ENCODE peak calls at places on chromosomes 6 and 20, in eight cellular contexts. Z is dorsolateral prefrontal cortex, K is A673, F is IMR-90, N is HepG2, T is brain microvascular endothelial cell, D is RWPE1, G is adrenal gland. Y is an unnamed sample.

GRCh38 chr6:54981647-54982046 is 135.1 kb downstream of the FAM83B start:
- DNase-seq in D (no peak), F (peak), K (no peak), N (no peak), G (no peak), T (peak), Z (no peak), Y (no peak)

GRCh38 chr6:20877008-20877937 is 343.0 kb downstream of the CDKAL1 start:
- DNase-seq in K (peak), T (peak), G (peak), D (peak), F (peak), Z (no peak), N (peak), Y (no peak)

GRCh38 chr6:24974182-24975171 is 38.7 kb upstream of the RIPOR2 start:
- DNase-seq in G (no peak), F (no peak), K (no peak), N (no peak), D (no peak), Z (no peak), T (no peak), Y (no peak)

GRCh38 chr6:136889271-136890193 is 32.6 kb upstream of the SLC35D3 start:
- DNase-seq in N (peak), G (no peak), Z (no peak), F (no peak), D (no peak), T (no peak), K (peak), Y (no peak)

GRCh38 chr6:108710560-108710959 is 137.7 kb upstream of the ARMC2 start:
- DNase-seq in Z (no peak), D (no peak), N (no peak), G (no peak), K (no peak), T (no peak), F (no peak), Y (no peak)

GRCh38 chr20:11807070-11807741 is 110.5 kb upstream of the BTBD3 start:
- DNase-seq in G (peak), N (no peak), F (peak), D (peak), Z (no peak), T (peak), K (no peak), Y (no peak)

GRCh38 chr6:7777062-7777461 is 51.2 kb downstream of the BMP6 start:
- DNase-seq in Z (no peak), K (no peak), F (no peak), D (no peak), N (peak), G (peak), T (no peak), Y (no peak)

GRCh38 chr6:1094306-1094705 is 217.6 kb upstream of the FOXQ1 start:
- DNase-seq in N (no peak), G (no peak), K (no peak), F (peak), D (no peak), Z (no peak), T (no peak), Y (no peak)

GRCh38 chr20:48451401-48451800 is 376.4 kb downstream of the PREX1 start:
- DNase-seq in Z (no peak), K (no peak), N (no peak), F (no peak), G (no peak), D (no peak), T (no peak), Y (no peak)

GRCh38 chr6:13660893-13661292 is 45.8 kb downstream of the NOL7 start:
- DNase-seq in N (peak), K (no peak), G (no peak), F (no peak), D (no peak), Z (no peak), T (no peak), Y (no peak)

GRCh38 chr6:7152467-7152866 is 44.7 kb downstream of the RREB1 start:
- DNase-seq in G (no peak), K (no peak), T (no peak), D (no peak), Z (no peak), N (no peak), F (no peak), Y (no peak)

GRCh38 chr6:11093065-11093590 is 506 bp upstream of the SMIM13 start:
- DNase-seq in G (no peak), K (peak), T (no peak), Z (peak), N (no peak), D (peak), F (peak), Y (peak)

GRCh38 chr20:25276533-25277050 is 28.7 kb downstream of the PYGB start:
- DNase-seq in Z (peak), F (no peak), N (no peak), D (no peak), T (no peak), G (peak), K (no peak), Y (peak)

GRCh38 chr6:148502083-148502772 is 159.6 kb downstream of the SASH1 start:
- DNase-seq in F (peak), Z (no peak), D (no peak), K (no peak), N (no peak), T (no peak), G (no peak), Y (peak)

GRCh38 chr20:58556961-58557360 is 41.8 kb upstream of the APCDD1L start:
- DNase-seq in Z (no peak), G (no peak), K (no peak), F (no peak), T (no peak), N (no peak), D (no peak), Y (no peak)

GRCh38 chr20:31608256-31608980 is 3.3 kb downstream of the ID1 start:
- DNase-seq in F (peak), D (peak), N (peak), T (no peak), Z (no peak), K (no peak), G (peak), Y (peak)

GRCh38 chr6:13348320-13349113 is 20.2 kb upstream of the TBC1D7 start:
- DNase-seq in F (no peak), Z (no peak), G (no peak), D (no peak), N (no peak), K (no peak), T (no peak), Y (no peak)

GRCh38 chr6:13089296-13089994 is 238.9 kb downstream of the TBC1D7 start:
- DNase-seq in N (no peak), D (no peak), Z (no peak), F (no peak), T (no peak), G (no peak), K (no peak), Y (no peak)

GRCh38 chr6:37283786-37284185 is 25.8 kb upstream of the TMEM217 start:
- DNase-seq in Z (peak), K (no peak), T (no peak), D (no peak), N (no peak), F (no peak), G (peak), Y (peak)

GRCh38 chr20:48186447-48186846 is 401.2 kb upstream of the SULF2 start:
- DNase-seq in K (no peak), F (peak), N (no peak), D (peak), T (peak), Z (no peak), G (no peak), Y (no peak)

GRCh38 chr6:169859978-169860703 is 108.7 kb downstream of the ERMARD start:
- DNase-seq in G (no peak), D (no peak), N (no peak), F (no peak), K (no peak), Z (no peak), T (no peak), Y (peak)

GRCh38 chr6:145887969-145888368 is 73.4 kb upstream of the FBXO30 start:
- DNase-seq in D (no peak), T (peak), Z (no peak), N (no peak), K (peak), G (no peak), F (peak), Y (no peak)

GRCh38 chr6:30688569-30688968 is 2.1 kb upstream of the PPP1R18 start:
- DNase-seq in F (no peak), T (no peak), D (no peak), Z (no peak), K (no peak), N (no peak), G (no peak), Y (no peak)

GRCh38 chr6:5507056-5507722 is 245.9 kb downstream of the FARS2 start:
- DNase-seq in K (no peak), D (no peak), G (no peak), N (no peak), Z (no peak), T (no peak), F (no peak), Y (no peak)

GRCh38 chr6:133340557-133340956 is 99.4 kb downstream of the EYA4 start:
- DNase-seq in F (peak), D (no peak), Z (no peak), K (no peak), N (no peak), T (peak), G (no peak), Y (no peak)

GRCh38 chr20:44187054-44187762 is at the start of gene JPH2:
- DNase-seq in F (peak), N (no peak), Z (no peak), K (no peak), D (peak), G (peak), T (peak), Y (no peak)

GRCh38 chr20:49310695-49311094 is 32.8 kb upstream of the ZNFX1 start:
- DNase-seq in N (peak), D (peak), F (peak), K (no peak), G (no peak), T (peak), Z (no peak), Y (no peak)

GRCh38 chr6:85641522-85641915 is 1.2 kb downstream of the SYNCRIP start:
- DNase-seq in D (no peak), K (peak), N (no peak), Z (no peak), G (peak), T (no peak), F (peak), Y (no peak)

GRCh38 chr20:52592567-52592966 is 379.6 kb upstream of the TSHZ2 start:
- DNase-seq in D (no peak), Z (no peak), F (no peak), G (no peak), N (no peak), T (no peak), K (no peak), Y (no peak)

GRCh38 chr6:1686117-1687098 is 76.7 kb downstream of the FOXC1 start:
- DNase-seq in Z (no peak), F (peak), K (peak), G (peak), T (peak), D (peak), N (no peak), Y (no peak)

GRCh38 chr20:63777614-63778013 is 38.0 kb downstream of the SLC2A4RG start:
- DNase-seq in T (no peak), Z (no peak), N (no peak), G (no peak), F (no peak), D (no peak), K (no peak), Y (no peak)

GRCh38 chr20:63782051-63782471 is 42.5 kb downstream of the SLC2A4RG start:
- DNase-seq in N (peak), D (no peak), K (peak), T (no peak), Z (no peak), F (no peak), G (no peak), Y (no peak)

GRCh38 chr20:63778034-63778752 is 38.6 kb downstream of the SLC2A4RG start:
- DNase-seq in F (no peak), K (no peak), N (no peak), G (no peak), T (no peak), D (peak), Z (no peak), Y (no peak)

GRCh38 chr20:63781181-63781580 is 41.6 kb downstream of the SLC2A4RG start:
- DNase-seq in K (no peak), Z (no peak), G (no peak), F (no peak), N (no peak), T (no peak), D (no peak), Y (no peak)

DNA sequence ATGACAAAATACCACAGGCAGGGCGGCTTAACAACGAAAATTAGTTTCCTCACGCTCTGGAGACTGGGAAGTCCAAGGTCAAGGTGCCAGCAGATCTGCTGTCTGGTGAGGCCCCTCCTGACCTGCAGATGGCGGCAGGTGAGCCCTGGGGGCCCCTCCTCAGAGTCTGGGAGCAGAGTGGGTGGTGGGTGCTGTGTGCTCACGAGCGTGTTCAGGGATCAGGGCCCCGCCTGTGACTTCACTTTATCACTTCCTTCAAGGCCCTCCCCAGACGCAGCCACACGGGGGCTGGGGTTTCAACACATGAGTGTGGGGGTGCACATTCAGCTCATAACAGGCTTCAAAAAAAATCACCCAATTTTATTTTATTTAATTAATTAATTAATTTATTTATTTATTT is 39.3 kb downstream of the SLC2A4RG start:
- DNase-seq in G (no peak), F (no peak), T (no peak), Z (no peak), N (no peak), D (no peak), K (no peak), Y (no peak)
- TF ChIP-seq CTCF in G (no peak), F (no peak), T (peak), Z (no peak), N (peak), D (no peak), K (no peak), Y (no peak)

DNA sequence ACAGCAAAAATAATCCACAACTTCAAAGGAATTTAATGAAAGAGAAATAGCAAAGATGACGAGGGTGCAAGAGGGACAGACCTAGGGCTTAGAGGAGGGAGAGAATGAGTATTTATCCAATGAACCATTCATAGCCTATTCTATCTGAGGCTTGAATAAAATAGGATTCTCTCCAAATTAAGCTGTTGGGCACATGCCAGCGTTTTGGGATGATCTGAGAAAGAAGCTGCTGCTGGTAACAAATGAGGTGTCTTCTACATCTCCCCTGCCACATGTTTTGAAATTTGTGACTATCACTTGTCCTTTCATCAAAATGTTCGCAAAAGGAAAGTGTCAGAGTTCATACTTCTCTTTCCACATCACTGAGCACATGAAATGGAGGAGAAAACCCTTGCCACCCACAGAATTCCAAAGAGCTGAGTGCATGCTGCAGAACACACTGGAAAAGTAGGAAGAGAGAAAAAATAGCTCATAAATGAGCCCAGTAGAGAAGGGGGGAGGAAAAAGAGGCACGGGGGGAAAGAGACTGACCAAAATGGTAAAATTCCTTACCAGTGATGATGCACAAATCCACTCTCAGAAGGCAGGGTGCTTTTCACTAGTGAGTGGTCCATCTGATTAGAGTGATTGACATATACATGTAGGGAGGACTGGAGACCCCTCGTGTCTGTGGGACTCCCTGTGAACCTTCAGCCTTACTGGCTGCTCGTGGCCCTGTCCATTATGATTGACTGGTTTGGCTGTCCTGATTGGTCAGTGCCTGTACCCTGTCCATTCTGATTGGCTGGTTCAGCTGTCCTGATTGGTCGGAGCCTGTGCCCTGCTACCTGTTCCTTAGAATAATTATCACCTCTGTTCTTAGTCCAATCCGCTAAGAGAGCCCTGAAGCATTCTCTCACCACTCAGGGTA is 180.5 kb downstream of the OGFRL1 start:
- DNase-seq in Z (no peak), D (peak), F (peak), T (peak), K (peak), G (no peak), N (no peak), Y (peak)
- H3K27ac ChIP-seq in Z (no peak), D (peak), F (peak), T (peak), K (no peak), G (no peak), N (no peak), Y (no peak)

DNA sequence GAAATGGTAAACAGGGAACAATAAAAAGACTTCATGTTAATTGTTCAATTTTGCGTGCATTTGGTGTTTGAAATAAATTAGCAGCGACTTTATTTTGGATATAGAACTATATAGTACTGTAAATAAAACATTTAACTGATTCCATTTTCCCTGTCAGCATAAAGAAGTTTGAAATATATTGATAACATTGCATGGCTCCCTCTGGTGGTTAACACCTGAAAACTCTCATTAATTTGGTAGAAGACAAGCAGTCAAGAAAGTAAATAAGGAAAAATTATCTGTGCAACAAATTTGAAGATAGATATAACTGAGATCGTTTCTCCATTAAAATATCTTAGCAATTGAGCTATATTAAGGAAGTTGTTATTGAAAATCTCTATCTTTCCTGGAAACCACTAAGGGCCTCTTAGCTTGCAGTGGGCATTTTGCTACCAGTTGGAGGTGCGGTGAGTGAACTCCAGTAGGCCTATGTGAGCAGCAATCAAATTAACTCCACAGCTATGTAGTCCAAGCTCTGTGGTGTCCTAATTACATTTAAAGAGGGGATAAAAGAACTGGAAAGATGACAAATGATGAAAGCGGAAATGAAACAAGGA is 435.7 kb upstream of the FKBP1C start:
- DNase-seq in G (no peak), Z (no peak), K (peak), F (no peak), D (no peak), T (no peak), N (peak), Y (no peak)
- TF ChIP-seq CTCF in G (peak), Z (peak), K (peak), F (peak), D (peak), T (no peak), N (peak), Y (no peak)

GRCh38 chr6:165715428-165715827 is 52.4 kb upstream of the PDE10A start:
- DNase-seq in D (no peak), F (no peak), Z (no peak), N (no peak), G (no peak), T (no peak), K (no peak), Y (no peak)

GRCh38 chr6:165717732-165718465 is 54.9 kb upstream of the PDE10A start:
- DNase-seq in K (no peak), N (no peak), Z (no peak), T (peak), D (no peak), F (peak), G (no peak), Y (no peak)

GRCh38 chr6:165716886-165717285 is 53.8 kb upstream of the PDE10A start:
- DNase-seq in N (no peak), T (peak), D (no peak), K (no peak), F (peak), Z (no peak), G (no peak), Y (no peak)

GRCh38 chr6:165721349-165721748 is 58.3 kb upstream of the PDE10A start:
- DNase-seq in D (no peak), K (peak), T (no peak), Z (no peak), N (no peak), F (peak), G (no peak), Y (no peak)

DNA sequence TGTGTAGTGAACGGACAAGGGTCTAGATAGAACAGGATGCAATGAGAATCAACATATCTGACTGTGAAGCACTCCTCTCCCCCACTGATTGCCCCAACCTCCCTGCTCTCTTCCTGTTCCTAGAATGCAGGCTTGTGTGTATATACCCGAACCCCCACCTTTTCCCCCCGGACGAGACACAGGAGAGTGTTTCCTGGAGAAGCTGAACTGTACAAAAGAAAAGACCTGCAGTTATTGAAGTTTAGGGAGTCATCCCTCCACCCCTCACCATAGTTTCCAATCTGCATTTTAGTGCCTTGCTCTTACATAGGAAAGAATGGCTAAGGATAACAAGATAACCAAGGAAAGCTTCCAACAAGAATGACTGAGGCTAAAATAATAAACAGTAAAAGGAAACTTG is 55.4 kb upstream of the PDE10A start:
- DNase-seq in F (peak), T (peak), D (no peak), N (no peak), Z (no peak), G (no peak), K (no peak), Y (no peak)
- H3K27ac ChIP-seq in F (peak), T (peak), D (no peak), N (no peak), Z (no peak), G (no peak), K (no peak), Y (no peak)

GRCh38 chr6:157614026-157614484 is 209.0 kb upstream of the SNX9 start:
- DNase-seq in G (no peak), Z (no peak), F (peak), N (peak), K (no peak), T (no peak), D (no peak), Y (no peak)
- TF ChIP-seq CTCF in G (no peak), Z (no peak), F (peak), N (peak), K (no peak), T (no peak), D (no peak), Y (no peak)

GRCh38 chr6:42375007-42375635 is 76.6 kb downstream of the TRERF1 start:
- DNase-seq in K (no peak), Z (no peak), D (no peak), N (no peak), F (no peak), T (no peak), G (no peak), Y (no peak)
- H3K27ac ChIP-seq in K (no peak), Z (no peak), D (peak), N (no peak), F (no peak), T (no peak), G (no peak), Y (no peak)

GRCh38 chr6:113732384-113732966 is 124.7 kb upstream of the MARCKS start:
- DNase-seq in N (peak), F (peak), Z (peak), T (no peak), K (peak), D (no peak), G (no peak), Y (peak)
- TF ChIP-seq CTCF in N (no peak), F (no peak), Z (no peak), T (peak), K (no peak), D (no peak), G (no peak), Y (no peak)

GRCh38 chr20:10584319-10584812 is 89.4 kb downstream of the JAG1 start:
- DNase-seq in K (no peak), T (no peak), Z (no peak), G (no peak), F (no peak), D (no peak), N (no peak), Y (no peak)
- H3K27ac ChIP-seq in K (no peak), T (no peak), Z (no peak), G (no peak), F (no peak), D (no peak), N (no peak), Y (no peak)

GRCh38 chr6:160520043-160520904 is 143.8 kb downstream of the LPA start:
- DNase-seq in G (peak), T (peak), D (peak), Z (peak), N (peak), F (peak), K (peak), Y (peak)
- TF ChIP-seq CTCF in G (peak), T (peak), D (peak), Z (peak), N (peak), F (no peak), K (no peak), Y (no peak)